ENCODE peak calls at places on chromosomes 4 and X, in seven cellular contexts. F, M, Z, E, I, B and C are unnamed samples.

GRCh38 chrX:147735364-147735763 is 176.4 kb upstream of the FMR1 start:
- DNase-seq in E (no peak), I (no peak), F (no peak), B (no peak), M (no peak), Z (no peak), C (no peak)

GRCh38 chrX:24563291-24564010 is 83.7 kb downstream of the PCYT1B start:
- DNase-seq in E (no peak), M (no peak), I (no peak), Z (no peak), F (no peak), B (no peak), C (no peak)

GRCh38 chrX:10514891-10515290 is 105.5 kb downstream of the MID1 start:
- DNase-seq in B (no peak), Z (no peak), E (no peak), M (no peak), I (no peak), F (no peak), C (no peak)

GRCh38 chr4:28490669-28491068 is 1630.0 kb downstream of the STIM2 start:
- DNase-seq in M (no peak), I (no peak), B (no peak), F (no peak), Z (no peak), E (no peak), C (no peak)

GRCh38 chr4:109658871-109659410 is 44.3 kb downstream of the CASP6 start:
- DNase-seq in E (peak), B (no peak), M (peak), F (no peak), I (no peak), Z (no peak), C (no peak)

GRCh38 chr4:125719987-125720386 is 405.2 kb downstream of the FAT4 start:
- DNase-seq in B (no peak), Z (no peak), E (peak), F (no peak), I (no peak), M (peak), C (no peak)

GRCh38 chr4:102094474-102094873 is 250.8 kb downstream of the SLC39A8 start:
- DNase-seq in B (no peak), E (no peak), I (no peak), Z (no peak), M (no peak), F (no peak), C (no peak)

GRCh38 chr4:141133146-141134006 is at the start of gene RNF150:
- DNase-seq in I (peak), B (peak), M (peak), E (peak), Z (peak), F (peak), C (peak)

GRCh38 chr4:77586953-77587383 is 18.7 kb upstream of the CXCL13 start:
- DNase-seq in I (no peak), F (peak), E (no peak), M (peak), Z (no peak), B (no peak), C (no peak)

GRCh38 chr4:78370625-78371372 is 180.8 kb upstream of the ANXA3 start:
- DNase-seq in B (no peak), Z (no peak), E (peak), M (no peak), I (no peak), F (no peak), C (no peak)

GRCh38 chr4:8905773-8906667 is 34.4 kb upstream of the HMX1 start:
- DNase-seq in F (no peak), B (no peak), M (no peak), Z (no peak), I (no peak), E (no peak), C (peak)

GRCh38 chr4:52791936-52792335 is 40.7 kb upstream of the ERVMER34-1 start:
- DNase-seq in Z (no peak), E (no peak), I (no peak), F (no peak), B (no peak), M (no peak), C (no peak)

GRCh38 chr4:105061720-105062119 is 85.0 kb upstream of the TET2 start:
- DNase-seq in E (peak), I (no peak), F (no peak), Z (no peak), M (no peak), B (no peak), C (no peak)

GRCh38 chr4:94595880-94596483 is 144.2 kb downstream of the PDLIM5 start:
- DNase-seq in Z (no peak), I (no peak), M (peak), F (peak), B (no peak), E (peak), C (no peak)

GRCh38 chr4:25956260-25956659 is 42.2 kb downstream of the SMIM20 start:
- DNase-seq in M (no peak), F (no peak), E (no peak), Z (no peak), B (no peak), I (no peak), C (no peak)

GRCh38 chr4:72568959-72569718 is at the start of gene ADAMTS3:
- DNase-seq in Z (peak), I (peak), B (peak), E (no peak), M (peak), F (no peak), C (peak)
- TF ChIP-seq CTCF in Z (no peak), I (no peak), B (no peak), E (no peak), M (no peak), F (no peak), C (no peak)

GRCh38 chrX:51641421-51642021 is 22.8 kb upstream of the CENPVL3 start:
- DNase-seq in E (peak), Z (no peak), M (peak), I (no peak), F (peak), B (peak), C (no peak)
- TF ChIP-seq CTCF in E (peak), Z (peak), M (peak), I (no peak), F (peak), B (peak), C (peak)

GRCh38 chr4:2462992-2463762 is 5.7 kb upstream of the RNF4 start:
- DNase-seq in Z (no peak), F (no peak), M (no peak), B (no peak), I (no peak), E (no peak), C (peak)
- TF ChIP-seq CTCF in Z (no peak), F (peak), M (no peak), B (no peak), I (no peak), E (no peak), C (no peak)

GRCh38 chrX:45801554-45801953 is 600.9 kb upstream of the DIPK2B start:
- DNase-seq in B (no peak), M (peak), I (no peak), F (peak), Z (no peak), E (no peak), C (no peak)
- TF ChIP-seq CTCF in B (peak), M (peak), I (no peak), F (peak), Z (peak), E (peak), C (no peak)

DNA sequence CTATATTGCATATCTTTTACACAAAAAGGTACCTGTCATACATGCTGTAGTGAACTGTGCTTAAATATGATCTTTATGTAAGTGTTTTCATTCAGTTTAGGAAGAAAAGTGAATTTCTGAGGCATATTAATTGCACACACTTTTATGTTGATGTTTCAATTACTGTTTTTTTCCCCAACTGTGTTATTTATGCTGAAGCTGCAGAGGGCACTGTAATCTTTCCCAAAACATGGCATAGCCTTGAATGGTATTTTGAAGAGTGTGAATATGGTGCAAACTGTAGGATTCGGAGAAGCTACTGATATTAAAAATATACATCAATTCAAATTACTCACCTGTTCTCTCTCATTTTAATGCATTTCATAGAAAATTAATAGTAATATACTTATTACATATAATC is 6.0 kb upstream of the CENPE start:
- DNase-seq in E (no peak), F (no peak), B (no peak), Z (no peak), M (peak), I (no peak), C (no peak)
- TF ChIP-seq CTCF in E (peak), F (no peak), B (peak), Z (no peak), M (peak), I (no peak), C (no peak)

DNA sequence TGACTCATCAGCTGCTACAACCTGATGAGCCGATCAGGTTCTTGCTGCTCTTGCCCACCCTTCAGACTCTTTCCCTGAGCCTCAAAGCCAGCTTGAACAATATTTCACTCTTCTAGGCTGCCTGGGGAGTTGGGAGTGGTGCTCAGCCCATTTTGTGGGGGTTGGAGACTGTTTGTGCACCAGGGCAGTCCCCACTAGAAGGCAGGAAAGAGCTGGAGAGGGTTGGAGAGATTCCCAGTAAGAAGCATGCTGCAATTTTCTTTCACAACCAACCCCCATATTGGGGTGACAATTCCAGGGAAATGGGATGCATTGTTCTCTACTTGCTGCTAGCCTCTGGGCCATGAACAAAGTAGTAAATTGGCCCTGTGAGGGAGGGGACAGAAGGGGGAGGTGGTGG is 44.1 kb downstream of the SLC16A2 start:
- DNase-seq in E (no peak), F (no peak), Z (no peak), B (no peak), M (no peak), I (no peak), C (no peak)
- TF ChIP-seq CTCF in E (no peak), F (no peak), Z (no peak), B (no peak), M (no peak), I (no peak), C (no peak)